ENCODE peak calls at places on chromosomes 4 and X, in four cellular contexts. S is MM.1S, T is NCI-H774, N is amniotic stem cell. L is an unnamed sample.

GRCh38 chrX:48957477-48957826 is at the start of gene OTUD5:
- DNase-seq in S (no peak), N (no peak), T (peak), L (peak)

GRCh38 chr4:39433878-39434492 is 24.7 kb downstream of the RPL9 start:
- DNase-seq in S (no peak), T (no peak), N (no peak), L (no peak)

GRCh38 chrX:43618376-43619205 is 37.5 kb upstream of the MAOA start:
- DNase-seq in S (no peak), N (no peak), T (no peak), L (no peak)

GRCh38 chr4:53147179-53147578 is 218.7 kb downstream of the SCFD2 start:
- DNase-seq in S (no peak), T (no peak), N (no peak), L (no peak)

GRCh38 chr4:142475663-142476062 is 370.4 kb downstream of the INPP4B start:
- DNase-seq in N (no peak), S (no peak), T (no peak), L (no peak)

GRCh38 chr4:102139932-102140331 is 205.3 kb downstream of the SLC39A8 start:
- DNase-seq in N (no peak), T (no peak), S (no peak), L (no peak)

GRCh38 chr4:110309686-110310085 is 111.3 kb upstream of the ELOVL6 start:
- DNase-seq in S (no peak), N (peak), T (no peak), L (no peak)

GRCh38 chr4:125096662-125097061 is 218.1 kb upstream of the FAT4 start:
- DNase-seq in N (no peak), T (no peak), S (no peak), L (no peak)

GRCh38 chr4:178185517-178185916 is 743.3 kb upstream of the AGA start:
- DNase-seq in S (no peak), T (no peak), N (no peak), L (no peak)

GRCh38 chr4:17662694-17663093 is 48.3 kb downstream of the MED28 start:
- DNase-seq in S (peak), N (no peak), T (no peak), L (no peak)

GRCh38 chr4:155809835-155810234 is 51.0 kb downstream of the GUCY1B1 start:
- DNase-seq in N (peak), T (peak), S (peak), L (peak)

GRCh38 chr4:132694775-132695174 is 454.3 kb upstream of the PCDH10 start:
- DNase-seq in S (no peak), T (no peak), N (no peak), L (no peak)

GRCh38 chr4:173381610-173382009 is 10.9 kb downstream of the SAP30 start:
- DNase-seq in N (no peak), T (no peak), S (no peak), L (no peak)

GRCh38 chr4:143616771-143617170 is 83.7 kb downstream of the FREM3 start:
- DNase-seq in S (no peak), N (no peak), T (no peak), L (no peak)

GRCh38 chr4:164880489-164881262 is 3.7 kb downstream of the APELA start:
- DNase-seq in S (no peak), N (no peak), T (no peak), L (no peak)

GRCh38 chr4:110073045-110073845 is 125.2 kb downstream of the ELOVL6 start:
- DNase-seq in N (no peak), T (no peak), S (no peak), L (no peak)

GRCh38 chrX:39336709-39337294 is 535.5 kb downstream of the MID1IP1 start:
- DNase-seq in S (peak), N (no peak), T (no peak), L (peak)

GRCh38 chr4:46931981-46932380 is 22.9 kb upstream of the COX7B2 start:
- DNase-seq in N (peak), S (peak), T (no peak), L (no peak)

GRCh38 chr4:54660145-54660535 is 2.4 kb downstream of the KIT start:
- DNase-seq in T (no peak), N (no peak), S (no peak), L (no peak)

GRCh38 chr4:78602334-78602733 is 50.8 kb downstream of the ANXA3 start:
- DNase-seq in T (no peak), S (peak), N (no peak), L (no peak)

GRCh38 chrX:139429913-139430312 is 100.6 kb upstream of the F9 start:
- DNase-seq in N (no peak), T (no peak), S (no peak), L (no peak)

GRCh38 chrX:130085551-130085986 is 24.7 kb downstream of the ELF4 start:
- DNase-seq in S (no peak), T (no peak), N (no peak), L (no peak)

GRCh38 chr4:10965196-10965595 is 280.6 kb upstream of the CLNK start:
- DNase-seq in T (no peak), S (no peak), N (no peak), L (peak)

GRCh38 chr4:59966758-59967157 is 1233.4 kb upstream of the ADGRL3 start:
- DNase-seq in N (no peak), T (no peak), S (no peak), L (no peak)

GRCh38 chr4:173211838-173212237 is 43.2 kb downstream of the GALNT7 start:
- DNase-seq in T (no peak), S (peak), N (no peak), L (no peak)

GRCh38 chrX:21745756-21746155 is 12.2 kb downstream of the SMPX start:
- DNase-seq in T (no peak), S (peak), N (no peak), L (no peak)

GRCh38 chr4:173748353-173748752 is 218.3 kb upstream of the HAND2 start:
- DNase-seq in S (peak), N (peak), T (no peak), L (no peak)

GRCh38 chr4:127698789-127699200 is 31.4 kb upstream of the SLC25A31 start:
- DNase-seq in N (peak), S (no peak), T (no peak), L (no peak)

GRCh38 chrX:4379071-4379470 is 665.6 kb upstream of the PRKX start:
- DNase-seq in S (no peak), T (no peak), N (no peak), L (no peak)

GRCh38 chr4:74618659-74619058 is 173.7 kb downstream of the AREG start:
- DNase-seq in T (no peak), S (no peak), N (no peak), L (no peak)

GRCh38 chr4:84985952-84986351 is 19.5 kb upstream of the WDFY3 start:
- DNase-seq in S (no peak), N (no peak), T (no peak), L (no peak)

GRCh38 chrX:65463550-65463949 is 71.0 kb downstream of the LAS1L start:
- DNase-seq in S (no peak), T (no peak), N (no peak), L (no peak)

GRCh38 chr4:174210952-174211490 is 72.4 kb downstream of the FBXO8 start:
- DNase-seq in S (no peak), N (no peak), T (no peak), L (no peak)

GRCh38 chrX:25524150-25524549 is 508.4 kb upstream of the ARX start:
- DNase-seq in N (no peak), T (peak), S (no peak), L (no peak)

GRCh38 chr4:93828332-93828829 is at the start of gene ATOH1:
- DNase-seq in N (no peak), S (peak), T (peak), L (peak)

GRCh38 chr4:122458625-122459024 is 2.1 kb upstream of the IL2 start:
- DNase-seq in N (no peak), T (no peak), S (no peak), L (no peak)

GRCh38 chrX:150438165-150438564 is 75.0 kb downstream of the MAMLD1 start:
- DNase-seq in S (no peak), N (no peak), T (no peak), L (no peak)

GRCh38 chr4:146029939-146030710 is 91.5 kb upstream of the ZNF827 start:
- DNase-seq in T (no peak), S (no peak), N (no peak), L (no peak)

GRCh38 chrX:112714357-112714918 is 34.7 kb upstream of the LHFPL1 start:
- DNase-seq in T (no peak), N (no peak), S (no peak), L (no peak)

GRCh38 chrX:53606456-53606855 is 80.1 kb downstream of the HUWE1 start:
- DNase-seq in T (no peak), N (no peak), S (no peak), L (no peak)